ENCODE peak calls at places on chromosomes 3 and 15, in nine cellular contexts. Y, N, L, X, D, T, Z, O and K are unnamed samples.

GRCh38 chr3:57060089-57060829 is at the start of gene SPATA12:
- DNase-seq in O (peak; percentile 82), L (peak; percentile 86), T (peak; percentile 71), Y (peak; percentile 98), D (peak; percentile 13), Z (peak; percentile 90), N (peak; percentile 96), X (peak; percentile 36), K (no peak)

GRCh38 chr3:127694467-127695215 is 21.9 kb downstream of the ABTB1 start:
- DNase-seq in N (peak; percentile 94), T (peak; percentile 65), X (no peak), Z (no peak), Y (peak; percentile 60), D (no peak), L (peak; percentile 20), O (no peak), K (peak; percentile 25)

GRCh38 chr15:78353093-78353492 is 12.9 kb downstream of the CRABP1 start:
- DNase-seq in D (no peak), N (no peak), Z (no peak), Y (peak; percentile 80), L (peak; percentile 5), X (no peak), O (no peak), T (peak; percentile 29), K (peak; percentile 27)

GRCh38 chr3:61748288-61748687 is 186.9 kb downstream of the PTPRG start:
- DNase-seq in Z (no peak), X (no peak), Y (no peak), O (no peak), D (no peak), T (no peak), N (no peak), L (no peak), K (no peak)

GRCh38 chr15:71691700-71692417 is 118.5 kb upstream of the NR2E3 start:
- DNase-seq in L (peak; percentile 95), N (no peak), O (no peak), X (peak; percentile 38), Z (no peak), Y (no peak), D (no peak), T (no peak), K (no peak)

GRCh38 chr15:73270366-73271097 is 98.2 kb downstream of the HCN4 start:
- DNase-seq in X (no peak), T (no peak), Y (no peak), N (no peak), Z (no peak), L (no peak), D (no peak), O (no peak), K (no peak)

GRCh38 chr3:69425249-69425648 is 39.4 kb upstream of the FRMD4B start:
- DNase-seq in N (no peak), L (peak; percentile 7), X (no peak), T (peak; percentile 21), O (peak; percentile 47), Z (no peak), Y (peak; percentile 7), D (no peak), K (peak; percentile 11)

GRCh38 chr15:69253156-69253555 is 45.6 kb upstream of the PAQR5 start:
- DNase-seq in T (no peak), O (no peak), N (no peak), Y (peak; percentile 48), D (no peak), L (peak; percentile 93), X (peak; percentile 18), Z (no peak), K (no peak)

GRCh38 chr3:4506559-4507009 is 13.4 kb downstream of the ITPR1 start:
- DNase-seq in N (no peak), L (no peak), Y (no peak), X (no peak), D (no peak), O (no peak), Z (no peak), T (no peak), K (peak; percentile 37)

GRCh38 chr15:77058468-77058867 is 12.4 kb downstream of the TSPAN3 start:
- DNase-seq in D (no peak), X (no peak), T (no peak), O (no peak), N (no peak), Y (no peak), Z (no peak), L (no peak), K (no peak)

GRCh38 chr3:9216736-9217135 is 32.7 kb downstream of the SRGAP3 start:
- DNase-seq in L (no peak), Z (no peak), N (no peak), O (no peak), Y (no peak), X (peak; percentile 57), T (no peak), D (no peak), K (no peak)

GRCh38 chr3:190017575-190018288 is 103.0 kb downstream of the P3H2 start:
- DNase-seq in Z (no peak), X (no peak), O (no peak), D (no peak), Y (no peak), L (peak; percentile 84), N (peak; percentile 62), T (no peak), K (peak; percentile 27)

GRCh38 chr15:47507221-47507985 is 209.9 kb upstream of the SEMA6D start:
- DNase-seq in T (no peak), O (no peak), X (no peak), Z (no peak), D (no peak), N (no peak), L (no peak), Y (no peak), K (no peak)

GRCh38 chr3:142779591-142779990 is 55.8 kb downstream of the TRPC1 start:
- DNase-seq in O (no peak), T (no peak), D (no peak), X (no peak), Z (no peak), N (no peak), L (peak; percentile 60), Y (no peak), K (no peak)

GRCh38 chr3:116442331-116443021 is 2.8 kb downstream of the LSAMP start:
- DNase-seq in Y (no peak), N (no peak), X (no peak), D (no peak), T (no peak), L (peak; percentile 75), O (no peak), Z (no peak), K (no peak)

GRCh38 chr3:190003730-190004129 is 117.0 kb downstream of the P3H2 start:
- DNase-seq in D (no peak), N (peak; percentile 61), L (peak; percentile 75), Z (no peak), T (no peak), Y (peak; percentile 71), O (no peak), X (no peak), K (no peak)

GRCh38 chr3:119597548-119598288 is at the start of gene PLA1A:
- DNase-seq in O (no peak), X (no peak), N (no peak), L (no peak), Y (peak; percentile 19), D (no peak), T (no peak), Z (no peak), K (no peak)
- TF ChIP-seq POLR2A in O (no peak), X (no peak), N (no peak), L (no peak), Y (no peak), D (no peak), T (no peak), Z (no peak), K (no peak)

GRCh38 chr15:86036243-86036642 is 43.4 kb upstream of the AGBL1 start:
- DNase-seq in L (no peak), D (no peak), X (no peak), N (no peak), Z (no peak), O (no peak), Y (no peak), T (peak; percentile 9), K (no peak)

GRCh38 chr15:86040360-86041095 is 39.1 kb upstream of the AGBL1 start:
- DNase-seq in N (no peak), D (no peak), L (no peak), T (no peak), Y (no peak), X (no peak), Z (no peak), O (no peak), K (no peak)

GRCh38 chr15:86034904-86035303 is 44.8 kb upstream of the AGBL1 start:
- DNase-seq in L (no peak), D (no peak), X (no peak), Y (no peak), Z (no peak), N (no peak), O (no peak), T (no peak), K (no peak)

GRCh38 chr15:86038491-86038890 is 41.2 kb upstream of the AGBL1 start:
- DNase-seq in L (no peak), D (no peak), X (no peak), Y (no peak), O (no peak), T (no peak), N (no peak), Z (no peak), K (no peak)
- TF ChIP-seq POLR2A in L (no peak), D (no peak), X (no peak), Y (no peak), O (no peak), T (no peak), N (no peak), Z (no peak), K (no peak)

DNA sequence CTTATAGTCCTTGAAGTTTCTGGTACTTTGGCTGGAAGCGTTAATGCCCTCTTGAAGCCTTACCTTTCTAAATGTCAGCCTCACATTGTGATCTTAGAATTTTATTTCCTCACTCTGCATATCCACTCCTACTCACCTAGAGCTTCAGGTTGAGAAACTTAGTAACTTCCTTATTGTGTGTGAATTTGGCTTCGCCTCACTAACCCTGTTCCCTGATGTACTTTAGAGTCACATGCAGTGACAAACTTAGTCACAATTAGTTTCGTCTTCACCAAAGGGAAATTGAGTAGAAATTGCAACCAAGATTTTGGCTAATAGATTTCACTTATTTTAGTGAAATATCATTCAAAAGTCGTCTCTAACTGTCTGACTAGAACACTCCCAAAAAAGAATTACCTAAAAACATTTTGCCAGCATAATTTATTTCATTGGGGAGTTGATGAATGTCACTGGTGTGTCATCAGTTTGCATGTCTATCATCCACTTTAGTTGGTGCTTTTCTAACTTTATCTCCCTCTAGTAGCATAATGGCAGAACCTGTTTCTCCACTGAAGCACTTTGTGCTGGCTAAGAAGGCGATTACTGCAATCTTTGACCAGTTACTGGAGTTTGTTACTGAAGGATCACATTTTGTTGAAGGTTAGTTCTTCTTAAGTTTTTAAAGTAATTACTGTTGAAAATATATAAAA is 960 bp downstream of the MFN1 start:
- DNase-seq in X (no peak), T (peak; percentile 53), L (no peak), N (no peak), Y (no peak), O (no peak), D (no peak), Z (no peak), K (peak; percentile 36)
- TF ChIP-seq POLR2A in X (no peak), T (no peak), L (no peak), N (no peak), Y (no peak), O (no peak), D (no peak), Z (no peak), K (no peak)

DNA sequence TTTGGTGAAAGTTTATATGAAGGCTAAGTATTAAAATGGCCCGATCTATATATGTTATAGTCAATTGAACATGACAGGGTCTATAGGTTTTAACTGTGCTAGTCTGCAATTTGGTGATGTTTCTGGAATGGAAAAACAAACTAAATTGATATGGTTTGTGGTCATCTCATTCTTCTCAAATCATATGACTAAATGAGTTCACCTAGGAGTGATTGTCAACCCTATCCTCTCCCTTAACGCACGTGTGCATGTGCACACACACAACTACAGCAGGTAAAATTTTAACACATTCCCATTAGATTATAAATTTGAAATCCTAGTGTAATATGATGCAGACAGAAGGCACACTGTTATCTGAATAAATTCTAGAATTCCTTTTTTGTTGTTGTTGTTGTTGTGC is 9.0 kb downstream of the CLDND1 start:
- DNase-seq in O (no peak), X (no peak), T (no peak), Y (no peak), Z (no peak), D (no peak), N (no peak), L (no peak), K (no peak)
- TF ChIP-seq POLR2A in O (no peak), X (no peak), T (no peak), Y (no peak), Z (no peak), D (no peak), N (no peak), L (no peak), K (no peak)